ENCODE peak calls at places on chromosomes 1 and 21, in nine cellular contexts. W, Q, N, L, D, S, X, O and Y are unnamed samples. For H3K4me1 and H3K9me3, the result is how much of the 10 kb centered on the place peaks cover.

GRCh38 chr1:14915356-14916054 is 238.0 kb upstream of the TMEM51 start:
- DNase-seq in W (no peak), Q (no peak), N (no peak), L (no peak), D (peak), S (peak), X (peak), O (no peak), Y (peak)

GRCh38 chr21:39077816-39078215 is 105.4 kb downstream of the PSMG1 start:
- DNase-seq in W (no peak), Q (no peak), N (no peak), L (no peak), D (no peak), S (no peak), X (no peak), O (no peak), Y (no peak)

GRCh38 chr1:218591966-218592365 is 246.8 kb downstream of the TGFB2 start:
- DNase-seq in W (no peak), Q (no peak), N (no peak), L (no peak), D (no peak), S (no peak), X (no peak), O (no peak), Y (no peak)

GRCh38 chr1:206898089-206898908 is 1.1 kb downstream of the IL24 start:
- DNase-seq in W (no peak), Q (peak), N (no peak), L (no peak), D (no peak), S (no peak), X (no peak), O (no peak), Y (no peak)

GRCh38 chr1:97348599-97349265 is 572.1 kb downstream of the DPYD start:
- DNase-seq in W (no peak), Q (no peak), N (no peak), L (no peak), D (no peak), S (no peak), X (no peak), O (no peak), Y (no peak)

GRCh38 chr1:75136158-75136815 is 2.1 kb downstream of the LHX8 start:
- DNase-seq in W (no peak), Q (no peak), N (no peak), L (no peak), D (peak), S (no peak), X (no peak), O (no peak), Y (no peak)

GRCh38 chr1:164662462-164662861 is 103.5 kb downstream of the PBX1 start:
- DNase-seq in W (no peak), Q (no peak), N (no peak), L (no peak), D (peak), S (no peak), X (no peak), O (no peak), Y (no peak)

GRCh38 chr1:22291057-22291456 is 148.2 kb upstream of the WNT4 start:
- DNase-seq in W (no peak), Q (no peak), N (no peak), L (no peak), D (no peak), S (no peak), X (no peak), O (no peak), Y (no peak)

GRCh38 chr21:46118305-46118870 is 20.5 kb downstream of the COL6A2 start:
- DNase-seq in W (peak), Q (peak), N (peak), L (no peak), D (no peak), S (no peak), X (no peak), O (no peak), Y (no peak)

GRCh38 chr1:198363752-198364151 is 176.7 kb downstream of the ATP6V1G3 start:
- DNase-seq in W (no peak), Q (no peak), N (no peak), L (no peak), D (no peak), S (no peak), X (no peak), O (no peak), Y (no peak)
- H3K4me1 ChIP-seq in W (under half), Q (under half), N (under half), L (under half), D (under half), S (under half), X (under half), O (under half), Y (under half)

DNA sequence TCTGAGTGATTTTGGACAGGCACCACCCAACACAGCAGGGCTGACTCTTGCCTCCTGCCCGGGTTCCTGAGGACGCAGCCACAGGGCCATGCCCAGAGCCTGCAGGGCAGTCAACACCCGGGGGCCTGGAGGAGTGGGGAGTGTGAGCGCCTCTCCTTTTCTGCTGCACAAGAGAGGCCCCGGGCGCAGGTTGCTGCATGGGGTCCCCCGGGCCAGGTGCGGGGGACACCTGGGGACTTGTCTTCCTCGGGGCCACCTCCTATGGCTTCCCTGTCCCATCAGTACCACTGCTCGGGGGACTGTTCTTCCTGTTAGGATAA is 6.9 kb upstream of the TTC34 start:
- DNase-seq in W (no peak), Q (no peak), N (no peak), L (no peak), D (no peak), S (no peak), X (no peak), O (no peak), Y (no peak)
- H3K9me3 ChIP-seq in W (under half), Q (under half), N (under half), L (under half), D (under half), S (under half), X (under half), O (under half), Y (under half)

GRCh38 chr1:221993444-221993948 is 251.6 kb upstream of the DUSP10 start:
- DNase-seq in W (no peak), Q (no peak), N (no peak), L (no peak), D (no peak), S (no peak), X (no peak), O (no peak), Y (no peak)
- TF ChIP-seq CTCF in W (no peak), Q (no peak), N (no peak), L (no peak), D (peak), S (no peak), X (no peak), O (no peak), Y (no peak)

GRCh38 chr1:160950657-160951056 is 4.0 kb downstream of the ITLN2 start:
- DNase-seq in W (no peak), Q (no peak), N (no peak), L (no peak), D (no peak), S (no peak), X (no peak), O (no peak), Y (no peak)

GRCh38 chr1:160942926-160943325 is 11.7 kb downstream of the ITLN2 start:
- DNase-seq in W (no peak), Q (no peak), N (no peak), L (no peak), D (peak), S (no peak), X (no peak), O (no peak), Y (no peak)

GRCh38 chr1:160949881-160950280 is 4.7 kb downstream of the ITLN2 start:
- DNase-seq in W (no peak), Q (no peak), N (no peak), L (no peak), D (no peak), S (no peak), X (no peak), O (no peak), Y (no peak)

GRCh38 chr1:160945079-160945478 is 9.5 kb downstream of the ITLN2 start:
- DNase-seq in W (no peak), Q (no peak), N (no peak), L (no peak), D (no peak), S (no peak), X (no peak), O (no peak), Y (no peak)
- H3K4me1 ChIP-seq in W (under half), Q (under half), N (under half), L (under half), D (under half), S (under half), X (under half), O (under half), Y (under half)

GRCh38 chr1:115198938-115199337 is 109.6 kb upstream of the TSPAN2 start:
- DNase-seq in W (no peak), Q (no peak), N (no peak), L (no peak), D (no peak), S (peak), X (no peak), O (no peak), Y (no peak)
- H3K9me3 ChIP-seq in W (under half), Q (under half), N (under half), L (under half), D (under half), S (under half), X (under half), O (under half), Y (under half)